ENCODE peak calls at places on chromosome 9, in ten cellular contexts. F is kidney epithelial cell; U is body of pancreas; A is ovary; J is AG09309; Q is choroid plexus epithelial cell; Z is heart right ventricle; G is CD8-positive, alpha-beta T cell; V is tibial nerve; L is fibroblast of villous mesenchyme. D is an unnamed sample.

GRCh38 chr9:32378993-32379729 is 5.3 kb upstream of the ACO1 start:
- DNase-seq in F (peak), U (peak), A (no peak), J (peak), Q (peak), Z (no peak), G (peak), V (no peak), L (peak), D (no peak)

GRCh38 chr9:12958279-12958678 is 183.5 kb downstream of the LURAP1L start:
- DNase-seq in F (no peak), U (no peak), A (no peak), J (no peak), Q (no peak), Z (no peak), G (no peak), V (no peak), L (no peak), D (no peak)

GRCh38 chr9:80699551-80699998 is 989.8 kb downstream of the TLE1 start:
- DNase-seq in F (peak), U (no peak), A (no peak), J (peak), Q (peak), Z (no peak), G (no peak), V (no peak), L (peak), D (peak)

GRCh38 chr9:135152608-135153337 is 65.3 kb downstream of the OLFM1 start:
- DNase-seq in F (no peak), U (peak), A (no peak), J (no peak), Q (no peak), Z (no peak), G (no peak), V (no peak), L (no peak), D (no peak)

GRCh38 chr9:36208521-36209253 is 18.0 kb downstream of the CLTA start:
- DNase-seq in F (no peak), U (no peak), A (no peak), J (no peak), Q (no peak), Z (no peak), G (no peak), V (no peak), L (no peak), D (no peak)

GRCh38 chr9:136218673-136219072 is 13.7 kb upstream of the LHX3 start:
- DNase-seq in F (no peak), U (no peak), A (no peak), J (no peak), Q (no peak), Z (no peak), G (no peak), V (no peak), L (no peak), D (no peak)

GRCh38 chr9:136264046-136264802 is 18.6 kb upstream of the QSOX2 start:
- DNase-seq in F (no peak), U (no peak), A (no peak), J (no peak), Q (no peak), Z (no peak), G (no peak), V (no peak), L (no peak), D (no peak)

GRCh38 chr9:134969401-134969800 is 51.7 kb upstream of the FCN1 start:
- DNase-seq in F (no peak), U (no peak), A (no peak), J (no peak), Q (no peak), Z (no peak), G (no peak), V (no peak), L (no peak), D (no peak)

GRCh38 chr9:91162784-91163440 is 198.8 kb downstream of the AUH start:
- DNase-seq in F (no peak), U (peak), A (no peak), J (no peak), Q (no peak), Z (no peak), G (no peak), V (no peak), L (peak), D (no peak)

GRCh38 chr9:10274983-10275382 is 337.8 kb downstream of the PTPRD start:
- DNase-seq in F (no peak), U (no peak), A (no peak), J (no peak), Q (peak), Z (no peak), G (no peak), V (no peak), L (no peak), D (no peak)

GRCh38 chr9:34510506-34511159 is 12.2 kb downstream of the ENHO start:
- DNase-seq in F (no peak), U (no peak), A (no peak), J (no peak), Q (no peak), Z (no peak), G (no peak), V (no peak), L (no peak), D (no peak)

GRCh38 chr9:33081128-33081851 is 4.8 kb upstream of the SMU1 start:
- DNase-seq in F (peak), U (peak), A (no peak), J (peak), Q (peak), Z (no peak), G (peak), V (no peak), L (peak), D (peak)

GRCh38 chr9:136645343-136645902 is 17.3 kb upstream of the EGFL7 start:
- DNase-seq in F (no peak), U (no peak), A (no peak), J (no peak), Q (no peak), Z (no peak), G (no peak), V (no peak), L (no peak), D (no peak)

GRCh38 chr9:942805-943580 is 33.5 kb upstream of the DMRT3 start:
- DNase-seq in F (no peak), U (no peak), A (no peak), J (no peak), Q (no peak), Z (no peak), G (no peak), V (no peak), L (no peak), D (no peak)

GRCh38 chr9:129394011-129394919 is 216.2 kb upstream of the IER5L start:
- DNase-seq in F (no peak), U (no peak), A (no peak), J (no peak), Q (no peak), Z (no peak), G (no peak), V (no peak), L (no peak), D (no peak)

GRCh38 chr9:129422032-129422842 is 198.7 kb downstream of the C9orf50 start:
- DNase-seq in F (no peak), U (no peak), A (no peak), J (no peak), Q (no peak), Z (no peak), G (no peak), V (no peak), L (no peak), D (no peak)

GRCh38 chr9:131714161-131714646 is 25.7 kb downstream of the RAPGEF1 start:
- DNase-seq in F (peak), U (peak), A (peak), J (peak), Q (peak), Z (peak), G (no peak), V (no peak), L (peak), D (peak)

GRCh38 chr9:86281577-86282076 is 711 bp downstream of the ISCA1 start:
- DNase-seq in F (no peak), U (no peak), A (no peak), J (no peak), Q (no peak), Z (no peak), G (no peak), V (no peak), L (peak), D (no peak)

GRCh38 chr9:85339337-85339736 is 402.4 kb downstream of the AGTPBP1 start:
- DNase-seq in F (peak), U (no peak), A (no peak), J (no peak), Q (no peak), Z (no peak), G (no peak), V (no peak), L (no peak), D (peak)

GRCh38 chr9:129408535-129409215 is 212.2 kb downstream of the C9orf50 start:
- DNase-seq in F (no peak), U (peak), A (no peak), J (no peak), Q (no peak), Z (peak), G (no peak), V (no peak), L (no peak), D (no peak)

GRCh38 chr9:36870960-36871359 is 163.1 kb downstream of the PAX5 start:
- DNase-seq in F (no peak), U (peak), A (no peak), J (no peak), Q (no peak), Z (no peak), G (no peak), V (no peak), L (no peak), D (no peak)

GRCh38 chr9:135797507-135798302 is 95.7 kb downstream of the KCNT1 start:
- DNase-seq in F (no peak), U (peak), A (no peak), J (no peak), Q (peak), Z (peak), G (no peak), V (no peak), L (peak), D (no peak)

GRCh38 chr9:15142903-15143534 is 164.0 kb downstream of the TTC39B start:
- DNase-seq in F (no peak), U (peak), A (no peak), J (no peak), Q (peak), Z (no peak), G (no peak), V (no peak), L (peak), D (peak)

GRCh38 chr9:112925058-112925641 is 34.5 kb upstream of the SLC46A2 start:
- DNase-seq in F (no peak), U (peak), A (no peak), J (no peak), Q (peak), Z (no peak), G (no peak), V (no peak), L (peak), D (no peak)

GRCh38 chr9:123322771-123323481 is 33.1 kb upstream of the CRB2 start:
- DNase-seq in F (no peak), U (no peak), A (no peak), J (no peak), Q (no peak), Z (no peak), G (peak), V (no peak), L (no peak), D (no peak)

GRCh38 chr9:115653231-115653630 is 500.4 kb upstream of the PAPPA start:
- DNase-seq in F (no peak), U (no peak), A (no peak), J (peak), Q (peak), Z (no peak), G (no peak), V (no peak), L (peak), D (no peak)

GRCh38 chr9:96557921-96558320 is 61.7 kb downstream of the CDC14B start:
- DNase-seq in F (no peak), U (no peak), A (no peak), J (no peak), Q (no peak), Z (no peak), G (no peak), V (no peak), L (no peak), D (no peak)

GRCh38 chr9:115952667-115953316 is 200.8 kb upstream of the PAPPA start:
- DNase-seq in F (peak), U (no peak), A (no peak), J (no peak), Q (peak), Z (no peak), G (no peak), V (no peak), L (peak), D (no peak)

GRCh38 chr9:1429328-1429727 is 379.2 kb downstream of the DMRT2 start:
- DNase-seq in F (peak), U (peak), A (no peak), J (no peak), Q (peak), Z (peak), G (no peak), V (no peak), L (peak), D (no peak)

GRCh38 chr9:113520109-113520642 is 56.6 kb downstream of the RGS3 start:
- DNase-seq in F (peak), U (peak), A (no peak), J (no peak), Q (no peak), Z (no peak), G (peak), V (no peak), L (no peak), D (peak)

GRCh38 chr9:120711841-120712538 is 2.3 kb downstream of the MEGF9 start:
- DNase-seq in F (no peak), U (no peak), A (no peak), J (no peak), Q (no peak), Z (no peak), G (no peak), V (no peak), L (no peak), D (no peak)

GRCh38 chr9:35776018-35776417 is 15.4 kb upstream of the NPR2 start:
- DNase-seq in F (no peak), U (no peak), A (no peak), J (no peak), Q (no peak), Z (no peak), G (no peak), V (no peak), L (no peak), D (no peak)

DNA sequence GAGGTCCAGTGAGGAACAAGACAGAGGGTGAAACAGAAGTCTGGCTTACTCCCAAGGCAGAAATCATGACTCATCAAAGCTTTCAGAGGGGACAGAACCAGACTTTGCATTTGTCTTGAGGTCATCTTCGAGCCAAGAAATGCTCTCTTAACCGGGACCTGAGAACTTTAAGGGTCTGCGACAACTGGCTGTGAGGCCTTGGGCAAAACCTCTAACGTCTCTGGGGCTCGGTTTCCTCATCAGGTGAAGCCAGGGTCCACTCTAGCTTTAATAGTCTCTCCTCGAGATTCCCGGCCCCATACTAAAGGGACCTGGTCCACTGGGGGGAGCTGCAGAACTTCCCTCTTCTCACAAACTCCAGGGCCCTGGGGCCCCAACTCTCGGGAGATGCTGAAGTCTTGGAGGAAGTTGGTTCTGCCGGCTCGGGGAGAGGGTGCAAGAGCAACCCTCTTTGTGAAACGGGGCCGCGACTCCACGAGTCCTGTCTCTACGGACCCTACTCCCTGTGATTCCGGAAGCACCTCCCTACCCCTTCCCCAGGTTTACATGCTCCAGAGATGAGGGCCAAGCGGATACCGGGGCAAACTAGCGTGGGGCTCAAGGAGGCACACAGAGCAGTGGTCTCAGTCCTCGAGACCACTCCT is 2.6 kb downstream of the GLIS3 start:
- DNase-seq in F (no peak), U (peak), A (peak), J (no peak), Q (peak), Z (peak), G (no peak), V (peak), L (peak), D (no peak)
- TF ChIP-seq CTCF in F (peak), U (peak), A (peak), J (peak), Q (peak), Z (peak), G (no peak), V (peak), L (peak), D (peak)

GRCh38 chr9:126514037-126514821 is 99.5 kb upstream of the LMX1B start:
- DNase-seq in F (no peak), U (peak), A (peak), J (no peak), Q (peak), Z (peak), G (peak), V (no peak), L (peak), D (no peak)
- H3K4me3 ChIP-seq in F (no peak), U (no peak), A (no peak), J (no peak), Q (no peak), Z (no peak), G (no peak), V (peak), L (no peak), D (no peak)

GRCh38 chr9:133403766-133404439 is 13.9 kb downstream of the REXO4 start:
- DNase-seq in F (peak), U (peak), A (no peak), J (no peak), Q (peak), Z (no peak), G (peak), V (no peak), L (no peak), D (no peak)
- TF ChIP-seq CTCF in F (peak), U (peak), A (no peak), J (peak), Q (peak), Z (peak), G (peak), V (peak), L (peak), D (peak)

GRCh38 chr9:5452286-5452609 is 1.9 kb downstream of the CD274 start:
- DNase-seq in F (no peak), U (no peak), A (no peak), J (no peak), Q (no peak), Z (no peak), G (no peak), V (no peak), L (no peak), D (no peak)

GRCh38 chr9:5453004-5453403 is 2.7 kb downstream of the CD274 start:
- DNase-seq in F (no peak), U (no peak), A (no peak), J (no peak), Q (no peak), Z (no peak), G (no peak), V (no peak), L (no peak), D (no peak)

GRCh38 chr9:5459289-5459829 is 9.0 kb downstream of the CD274 start:
- DNase-seq in F (peak), U (no peak), A (no peak), J (no peak), Q (peak), Z (no peak), G (no peak), V (no peak), L (no peak), D (peak)

GRCh38 chr9:5453673-5454072 is 3.3 kb downstream of the CD274 start:
- DNase-seq in F (no peak), U (no peak), A (no peak), J (no peak), Q (peak), Z (no peak), G (no peak), V (no peak), L (no peak), D (no peak)

GRCh38 chr9:5455181-5455580 is 4.8 kb downstream of the CD274 start:
- DNase-seq in F (no peak), U (no peak), A (no peak), J (no peak), Q (peak), Z (no peak), G (no peak), V (no peak), L (peak), D (no peak)
- H3K4me3 ChIP-seq in F (no peak), U (no peak), A (no peak), J (no peak), Q (no peak), Z (no peak), G (no peak), V (no peak), L (no peak), D (no peak)

GRCh38 chr9:6354072-6354686 is 26.0 kb downstream of the TPD52L3 start:
- DNase-seq in F (peak), U (peak), A (no peak), J (peak), Q (peak), Z (no peak), G (peak), V (no peak), L (peak), D (no peak)

GRCh38 chr9:6351757-6352156 is 23.6 kb downstream of the TPD52L3 start:
- DNase-seq in F (no peak), U (no peak), A (no peak), J (no peak), Q (peak), Z (no peak), G (no peak), V (no peak), L (no peak), D (no peak)

GRCh38 chr9:6356441-6356840 is 28.3 kb downstream of the TPD52L3 start:
- DNase-seq in F (no peak), U (no peak), A (no peak), J (no peak), Q (no peak), Z (no peak), G (no peak), V (no peak), L (no peak), D (no peak)

GRCh38 chr9:6355728-6356127 is 27.6 kb downstream of the TPD52L3 start:
- DNase-seq in F (peak), U (no peak), A (no peak), J (peak), Q (peak), Z (no peak), G (no peak), V (no peak), L (peak), D (peak)

DNA sequence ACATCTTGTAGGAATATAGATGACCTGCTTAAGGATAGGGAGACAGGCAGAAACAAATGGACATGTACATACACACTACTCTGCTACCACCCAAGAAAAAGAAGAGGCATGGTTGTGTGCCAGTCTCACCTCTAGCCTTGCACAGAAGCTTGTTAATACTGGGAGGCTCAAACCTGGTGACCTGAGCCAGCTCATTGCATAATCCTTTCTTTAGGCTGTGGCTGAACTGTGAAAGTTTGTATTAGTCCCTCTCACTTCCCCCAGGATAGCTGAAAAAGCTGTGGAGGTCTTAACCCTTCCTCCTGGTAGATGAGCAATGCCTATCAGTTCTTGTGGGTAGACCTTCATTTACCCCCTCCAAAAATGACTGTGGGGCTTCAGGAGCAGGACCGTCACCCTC is 28.7 kb downstream of the TPD52L3 start:
- DNase-seq in F (no peak), U (no peak), A (no peak), J (no peak), Q (no peak), Z (no peak), G (no peak), V (no peak), L (no peak), D (no peak)
- TF ChIP-seq CTCF in F (no peak), U (no peak), A (no peak), J (no peak), Q (no peak), Z (no peak), G (no peak), V (no peak), L (no peak), D (no peak)

DNA sequence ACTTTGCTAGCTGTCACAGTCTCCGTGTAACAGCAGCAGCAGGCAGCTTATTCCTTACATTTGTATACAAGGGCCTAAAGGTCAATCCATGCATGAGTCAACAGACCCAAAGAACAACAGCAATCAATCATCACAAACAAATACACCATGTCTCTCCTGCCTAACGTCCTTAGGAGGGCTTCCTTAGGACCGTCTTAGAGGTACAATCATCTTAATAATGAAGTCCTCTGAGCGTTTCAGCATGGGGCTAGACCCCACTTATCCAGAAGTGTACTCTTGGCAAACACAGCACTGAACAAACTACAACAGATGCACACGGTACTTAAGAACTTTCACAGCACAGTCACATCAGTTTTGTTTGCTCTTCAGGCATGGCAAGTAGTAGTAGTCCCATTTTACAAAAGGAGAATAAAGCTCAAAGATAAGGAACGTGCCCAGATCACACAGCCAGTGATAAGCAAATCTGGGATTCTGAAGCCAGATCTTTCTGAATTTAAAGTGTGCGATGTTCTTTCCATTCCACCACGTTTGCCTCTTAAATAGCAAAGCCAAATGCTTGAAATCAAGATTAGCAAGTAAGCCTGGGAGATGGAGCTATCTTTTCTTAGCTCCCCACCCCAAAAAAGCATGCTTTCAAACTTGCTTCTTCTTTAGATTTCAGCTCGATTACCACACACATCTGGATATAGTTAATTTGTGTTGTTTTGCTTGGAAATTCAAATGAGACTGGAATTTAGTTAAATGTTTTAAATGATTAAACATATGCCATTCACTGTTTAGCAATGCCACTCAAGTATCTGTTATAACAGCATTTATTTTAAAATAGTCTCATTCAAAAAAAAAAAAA is 24.2 kb downstream of the PSMB7 start:
- DNase-seq in F (no peak), U (no peak), A (no peak), J (no peak), Q (peak), Z (no peak), G (no peak), V (no peak), L (peak), D (no peak)
- H3K4me3 ChIP-seq in F (no peak), U (no peak), A (no peak), J (no peak), Q (no peak), Z (no peak), G (no peak), V (no peak), L (no peak), D (no peak)